ENCODE peak calls at places on chromosomes 11 and 22, in six cellular contexts. Y, X, B, K, O and L are unnamed samples.

GRCh38 chr22:49365191-49365837 is 462.4 kb downstream of the BRD1 start:
- DNase-seq in Y (no peak), X (peak; percentile 43), B (no peak), K (no peak), O (no peak), L (no peak)

GRCh38 chr22:39388261-39389011 is 11.1 kb upstream of the TAB1 start:
- DNase-seq in Y (peak; percentile 63), X (peak; percentile 93), B (peak; percentile 83), K (peak; percentile 98), O (peak; percentile 85), L (peak; percentile 76)

GRCh38 chr11:44894217-44894617 is 56.5 kb downstream of the TP53I11 start:
- DNase-seq in Y (peak; percentile 65), X (no peak), B (peak; percentile 69), K (peak; percentile 97), O (peak; percentile 82), L (peak; percentile 41)

GRCh38 chr22:47059701-47060161 is 297.3 kb downstream of the TBC1D22A start:
- DNase-seq in Y (no peak), X (no peak), B (no peak), K (no peak), O (no peak), L (no peak)

GRCh38 chr11:127003260-127003981 is 2.9 kb upstream of the KIRREL3 start:
- DNase-seq in Y (no peak), X (peak; percentile 70), B (no peak), K (peak; percentile 94), O (no peak), L (no peak)

GRCh38 chr11:32210601-32211000 is 119.7 kb downstream of the RCN1 start:
- DNase-seq in Y (peak; percentile 76), X (no peak), B (no peak), K (no peak), O (no peak), L (no peak)

GRCh38 chr11:109697140-109697843 is 275.3 kb downstream of the C11orf87 start:
- DNase-seq in Y (peak; percentile 64), X (no peak), B (no peak), K (peak; percentile 69), O (no peak), L (no peak)

GRCh38 chr11:79963886-79964660 is 523.2 kb upstream of the TENM4 start:
- DNase-seq in Y (no peak), X (no peak), B (no peak), K (no peak), O (no peak), L (no peak)

GRCh38 chr11:3123761-3124733 is 41.1 kb downstream of the OSBPL5 start:
- DNase-seq in Y (peak; percentile 94), X (peak; percentile 91), B (peak; percentile 94), K (peak; percentile 28), O (peak; percentile 74), L (no peak)

GRCh38 chr22:37782340-37783168 is 25.2 kb upstream of the GCAT start:
- DNase-seq in Y (peak; percentile 94), X (no peak), B (no peak), K (peak; percentile 45), O (no peak), L (no peak)

GRCh38 chr22:31260474-31260856 is 31.8 kb downstream of the PIK3IP1 start:
- DNase-seq in Y (no peak), X (no peak), B (no peak), K (no peak), O (no peak), L (no peak)

GRCh38 chr11:70668204-70669202 is 270.2 kb downstream of the CTTN start:
- DNase-seq in Y (peak; percentile 77), X (no peak), B (no peak), K (no peak), O (no peak), L (no peak)

GRCh38 chr11:70669281-70669680 is 271.0 kb downstream of the CTTN start:
- DNase-seq in Y (no peak), X (no peak), B (no peak), K (no peak), O (no peak), L (no peak)

GRCh38 chr11:70663815-70664214 is 265.5 kb downstream of the CTTN start:
- DNase-seq in Y (no peak), X (no peak), B (no peak), K (no peak), O (no peak), L (no peak)

GRCh38 chr11:70667767-70668166 is 269.4 kb downstream of the CTTN start:
- DNase-seq in Y (no peak), X (no peak), B (no peak), K (no peak), O (no peak), L (no peak)

GRCh38 chr11:70666336-70666735 is 268.0 kb downstream of the CTTN start:
- DNase-seq in Y (no peak), X (no peak), B (peak; percentile 14), K (no peak), O (no peak), L (no peak)
- H3K9me3 ChIP-seq in Y (no peaks in the 10 kb centered on the region), X (no peaks in the 10 kb centered on the region), B (no peaks in the 10 kb centered on the region), K (no peaks in the 10 kb centered on the region), O (no peaks in the 10 kb centered on the region), L (no peaks in the 10 kb centered on the region)

GRCh38 chr11:95082576-95083001 is 7.1 kb upstream of the ENDOD1 start:
- DNase-seq in Y (no peak), X (no peak), B (no peak), K (peak; percentile 24), O (no peak), L (no peak)

GRCh38 chr11:95078526-95078925 is 11.1 kb upstream of the ENDOD1 start:
- DNase-seq in Y (peak; percentile 42), X (no peak), B (no peak), K (no peak), O (no peak), L (no peak)

GRCh38 chr11:95081010-95081409 is 8.6 kb upstream of the ENDOD1 start:
- DNase-seq in Y (no peak), X (no peak), B (no peak), K (no peak), O (no peak), L (no peak)

GRCh38 chr11:95084509-95084908 is 5.1 kb upstream of the ENDOD1 start:
- DNase-seq in Y (peak; percentile 80), X (no peak), B (no peak), K (no peak), O (no peak), L (no peak)

GRCh38 chr11:95081412-95081811 is 8.2 kb upstream of the ENDOD1 start:
- DNase-seq in Y (no peak), X (peak; percentile 85), B (peak; percentile 46), K (peak; percentile 60), O (peak; percentile 36), L (no peak)
- H3K27ac ChIP-seq in Y (no peak overlapping the region), X (peak overlapping the region; percentile 75), B (peak overlapping the region; percentile 10), K (no peak overlapping the region), O (no peak overlapping the region), L (no peak overlapping the region)

GRCh38 chr11:61555978-61556377 is 24.9 kb downstream of the SYT7 start:
- DNase-seq in Y (no peak), X (no peak), B (no peak), K (no peak), O (no peak), L (no peak)

GRCh38 chr11:61556621-61557020 is 24.3 kb downstream of the SYT7 start:
- DNase-seq in Y (no peak), X (no peak), B (no peak), K (no peak), O (no peak), L (no peak)

GRCh38 chr11:61553373-61554171 is 27.3 kb downstream of the SYT7 start:
- DNase-seq in Y (no peak), X (no peak), B (no peak), K (no peak), O (no peak), L (no peak)

GRCh38 chr11:61554172-61554988 is 26.5 kb downstream of the SYT7 start:
- DNase-seq in Y (no peak), X (no peak), B (no peak), K (no peak), O (no peak), L (no peak)

GRCh38 chr11:61555051-61555969 is 25.6 kb downstream of the SYT7 start:
- DNase-seq in Y (peak; percentile 44), X (no peak), B (no peak), K (peak; percentile 72), O (no peak), L (no peak)
- TF ChIP-seq CTCF in Y (peak; percentile 32), X (no peak), B (no peak), K (peak; percentile 81), O (no peak), L (no peak)

GRCh38 chr22:20106205-20106848 is 9.6 kb upstream of the RANBP1 start:
- DNase-seq in Y (no peak), X (peak; percentile 56), B (peak; percentile 74), K (no peak), O (no peak), L (no peak)

GRCh38 chr22:20099099-20099711 is 16.7 kb upstream of the RANBP1 start:
- DNase-seq in Y (no peak), X (peak; percentile 48), B (no peak), K (no peak), O (no peak), L (no peak)

GRCh38 chr22:20105456-20106204 is 10.3 kb upstream of the RANBP1 start:
- DNase-seq in Y (no peak), X (peak; percentile 31), B (peak; percentile 23), K (no peak), O (no peak), L (no peak)

GRCh38 chr22:20102203-20102780 is 13.6 kb upstream of the RANBP1 start:
- DNase-seq in Y (no peak), X (peak; percentile 28), B (peak; percentile 17), K (no peak), O (no peak), L (no peak)

GRCh38 chr22:20101638-20102037 is 14.3 kb upstream of the RANBP1 start:
- DNase-seq in Y (no peak), X (peak; percentile 67), B (peak; percentile 19), K (no peak), O (no peak), L (no peak)
- H3K9me3 ChIP-seq in Y (no peaks in the 10 kb centered on the region), X (no peaks in the 10 kb centered on the region), B (no peaks in the 10 kb centered on the region), K (peaks cover 1% of the 10 kb centered on the region), O (no peaks in the 10 kb centered on the region), L (peaks cover 5% of the 10 kb centered on the region)